ENCODE peak calls at places on chromosomes 7 and 10, in seven cellular contexts. D is stimulated activated CD4-positive, alpha-beta T cell treated with anti-CD3 and anti-CD28 coated beads, TNF-alpha, amount 100 ng/mL, for 24 hours; N is A549; A is frontal cortex; F is cardiac muscle cell; P is NCI-H2029; C is SJSA1. G is an unnamed sample.

GRCh38 chr10:33386926-33387325 is 52.5 kb upstream of the NRP1 start:
- DNase-seq in P (no peak), C (no peak), F (no peak), N (no peak), D (no peak), A (no peak), G (no peak)

GRCh38 chr10:11756766-11757315 is 14.7 kb downstream of the ECHDC3 start:
- DNase-seq in A (no peak), N (no peak), C (no peak), D (no peak), F (no peak), P (no peak), G (no peak)

GRCh38 chr10:124604214-124605000 is 139.8 kb downstream of the FAM53B start:
- DNase-seq in D (no peak), F (no peak), P (no peak), A (no peak), N (no peak), C (no peak), G (no peak)

GRCh38 chr7:142557971-142558582 is 191.2 kb upstream of the PRSS1 start:
- DNase-seq in P (no peak), N (peak), C (no peak), F (peak), A (no peak), D (peak), G (peak)

GRCh38 chr10:117929321-117930067 is 117.2 kb downstream of the RAB11FIP2 start:
- DNase-seq in A (no peak), C (no peak), F (peak), D (no peak), P (no peak), N (no peak), G (no peak)

GRCh38 chr10:69437321-69438259 is 13.7 kb upstream of the TSPAN15 start:
- DNase-seq in N (no peak), P (no peak), A (no peak), C (no peak), D (no peak), F (no peak), G (no peak)

GRCh38 chr7:5083291-5083690 is 37.6 kb downstream of the RBAK start:
- DNase-seq in P (no peak), D (no peak), C (no peak), F (no peak), N (no peak), A (no peak), G (no peak)

GRCh38 chr7:71173955-71174354 is 42.0 kb downstream of the GALNT17 start:
- DNase-seq in P (peak), C (no peak), N (no peak), F (no peak), A (no peak), D (no peak), G (no peak)

GRCh38 chr10:119022846-119023552 is 6.5 kb upstream of the NANOS1 start:
- DNase-seq in N (no peak), F (no peak), C (peak), A (no peak), D (no peak), P (no peak), G (no peak)

GRCh38 chr7:28203498-28204240 is 23.1 kb upstream of the JAZF1 start:
- DNase-seq in D (no peak), A (no peak), N (no peak), P (no peak), F (no peak), C (no peak), G (no peak)

GRCh38 chr7:157827045-157827862 is 490.4 kb downstream of the DNAJB6 start:
- DNase-seq in F (no peak), P (no peak), A (no peak), D (no peak), C (no peak), N (no peak), G (no peak)

GRCh38 chr7:140249036-140249806 is 72.4 kb upstream of the KDM7A start:
- DNase-seq in N (no peak), P (no peak), C (no peak), D (no peak), F (no peak), A (no peak), G (no peak)

GRCh38 chr7:64628721-64629120 is 37.2 kb upstream of the ZNF107 start:
- DNase-seq in D (no peak), F (no peak), C (no peak), N (no peak), P (no peak), A (no peak), G (no peak)

GRCh38 chr10:28137907-28138880 is 139.3 kb upstream of the ODAD2 start:
- DNase-seq in C (no peak), D (no peak), A (no peak), N (no peak), F (no peak), P (no peak), G (no peak)

GRCh38 chr7:66707825-66708224 is 32.7 kb upstream of the RABGEF1 start:
- DNase-seq in A (no peak), F (no peak), D (no peak), C (no peak), N (no peak), P (no peak), G (no peak)

GRCh38 chr7:140495514-140496097 is 16.3 kb upstream of the MKRN1 start:
- DNase-seq in P (no peak), C (no peak), D (no peak), F (no peak), N (no peak), A (no peak), G (no peak)

GRCh38 chr7:26449175-26450165 is 157.8 kb downstream of the SNX10 start:
- DNase-seq in N (peak), A (no peak), F (no peak), C (no peak), P (no peak), D (no peak), G (no peak)

GRCh38 chr7:102914585-102914984 is 1.8 kb downstream of the LRRC17 start:
- DNase-seq in C (no peak), N (no peak), D (no peak), P (no peak), F (peak), A (no peak), G (no peak)

GRCh38 chr10:130568246-130568645 is 432.1 kb downstream of the GLRX3 start:
- DNase-seq in P (no peak), C (no peak), F (no peak), D (no peak), A (no peak), N (no peak), G (no peak)

GRCh38 chr10:59099536-59099935 is 76.9 kb upstream of the PHYHIPL start:
- DNase-seq in A (no peak), N (no peak), C (no peak), P (no peak), F (no peak), D (no peak), G (no peak)

GRCh38 chr10:34045571-34046190 is 711.2 kb upstream of the NRP1 start:
- DNase-seq in D (no peak), F (no peak), N (no peak), C (no peak), P (no peak), A (no peak), G (no peak)

GRCh38 chr10:12401466-12401865 is 52.1 kb downstream of the CAMK1D start:
- DNase-seq in P (no peak), D (no peak), F (no peak), A (no peak), N (no peak), C (no peak), G (no peak)

GRCh38 chr7:132755538-132756481 is 179.5 kb upstream of the PLXNA4 start:
- DNase-seq in A (peak), D (no peak), F (no peak), N (no peak), P (peak), C (no peak), G (no peak)

GRCh38 chr7:100983451-100984187 is 14.3 kb downstream of the MUC12 start:
- DNase-seq in P (no peak), C (no peak), D (no peak), F (no peak), A (no peak), N (no peak), G (no peak)

GRCh38 chr7:55641811-55642210 is 69.5 kb upstream of the VOPP1 start:
- DNase-seq in F (no peak), D (no peak), A (no peak), N (no peak), P (no peak), C (no peak), G (no peak)

GRCh38 chr7:139105037-139105382 is 4.5 kb downstream of the ZC3HAV1 start:
- DNase-seq in D (no peak), F (no peak), C (no peak), N (no peak), P (no peak), A (no peak), G (no peak)

GRCh38 chr7:148330124-148330818 is 260.3 kb upstream of the C7orf33 start:
- DNase-seq in D (no peak), N (no peak), F (no peak), A (no peak), C (no peak), P (no peak), G (no peak)

GRCh38 chr7:49780953-49781352 is 7.5 kb downstream of the VWC2 start:
- DNase-seq in C (no peak), D (no peak), F (no peak), P (no peak), N (no peak), A (no peak), G (no peak)

GRCh38 chr7:20312562-20312961 is 18.1 kb upstream of the ITGB8 start:
- DNase-seq in A (no peak), D (no peak), N (no peak), P (peak), C (no peak), F (no peak), G (no peak)

GRCh38 chr10:15344876-15345285 is 26.2 kb downstream of the FAM171A1 start:
- DNase-seq in N (no peak), C (no peak), D (no peak), P (no peak), A (peak), F (no peak), G (no peak)

GRCh38 chr7:99102361-99102760 is 41.5 kb downstream of the SMURF1 start:
- DNase-seq in N (no peak), C (no peak), F (no peak), P (no peak), D (no peak), A (no peak), G (no peak)

GRCh38 chr10:88080213-88080612 is 216.8 kb downstream of the PTEN start:
- DNase-seq in N (no peak), C (no peak), D (no peak), P (peak), F (peak), A (no peak), G (no peak)

GRCh38 chr7:150969483-150969874 is 8.6 kb downstream of the KCNH2 start:
- DNase-seq in N (no peak), C (no peak), P (peak), D (no peak), F (no peak), A (no peak), G (no peak)

GRCh38 chr10:103820101-103821062 is 35.0 kb downstream of the SH3PXD2A start:
- DNase-seq in F (no peak), N (no peak), D (no peak), P (no peak), A (no peak), C (no peak), G (no peak)

GRCh38 chr7:36949711-36950600 is 225.7 kb upstream of the AOAH start:
- DNase-seq in A (no peak), N (no peak), F (no peak), C (no peak), P (peak), D (no peak), G (no peak)

GRCh38 chr10:102628451-102628911 is 15.8 kb upstream of the TRIM8 start:
- DNase-seq in A (peak), P (no peak), D (no peak), N (no peak), F (no peak), C (peak), G (no peak)

GRCh38 chr10:101558206-101558605 is 29.9 kb downstream of the POLL start:
- DNase-seq in P (no peak), C (no peak), F (no peak), D (no peak), N (no peak), A (no peak), G (no peak)